ENCODE peak calls at places on chromosomes 2 and 18, in four cellular contexts. X is progenitor cell of endocrine pancreas, Y is astrocyte of the cerebellum, E is kidney glomerular epithelial cell. K is an unnamed sample.

GRCh38 chr2:197353393-197354168 is 43.0 kb upstream of the ANKRD44 start:
- DNase-seq in E (no peak), X (no peak), Y (no peak), K (no peak)

GRCh38 chr18:49926076-49926745 is 112.9 kb upstream of the ACAA2 start:
- DNase-seq in E (no peak), Y (peak), X (no peak), K (no peak)

GRCh38 chr2:111687911-111688310 is 196.1 kb downstream of the ANAPC1 start:
- DNase-seq in Y (no peak), E (no peak), X (no peak), K (no peak)

GRCh38 chr2:70937866-70938579 is 2.3 kb downstream of the ATP6V1B1 start:
- DNase-seq in Y (no peak), E (no peak), X (no peak), K (no peak)

GRCh38 chr2:232925769-232926163 is 55.7 kb downstream of the SNORC start:
- DNase-seq in X (no peak), Y (no peak), E (no peak), K (no peak)

GRCh38 chr2:74881176-74881575 is 47.2 kb downstream of the HK2 start:
- DNase-seq in E (no peak), X (no peak), Y (no peak), K (no peak)

GRCh38 chr2:44936715-44937687 is 4.5 kb upstream of the SIX3 start:
- DNase-seq in E (no peak), Y (no peak), X (no peak), K (no peak)

GRCh38 chr2:190412971-190413370 is 4.8 kb downstream of the MFSD6 start:
- DNase-seq in Y (no peak), E (no peak), X (no peak), K (no peak)

GRCh38 chr18:40431071-40431998 is 1523.7 kb upstream of the PIK3C3 start:
- DNase-seq in Y (no peak), X (no peak), E (no peak), K (no peak)

GRCh38 chr2:119425620-119426395 is 5.8 kb upstream of the TMEM37 start:
- DNase-seq in E (no peak), X (no peak), Y (no peak), K (no peak)

K was measured in brain pericyte.